ENCODE peak calls at places on chromosome 19, in ten cellular contexts. I is breast epithelium; G is colonic mucosa; C is HepG2; M is fibroblast of lung; L is testis; H is effector memory CD4-positive, alpha-beta T cell; B is cardiac muscle cell; P is gastrocnemius medialis; Y is stomach. E is an unnamed sample. For H3K4me1, the result is how much of the 10 kb centered on the place peaks cover.

GRCh38 chr19:48628486-48629296 is 8.5 kb downstream of the DBP start:
- DNase-seq in I (no peak), G (no peak), C (no peak), M (no peak), L (no peak), H (no peak), B (no peak), P (no peak), Y (no peak), E (no peak)

GRCh38 chr19:19513671-19514070 is 1.7 kb downstream of the TSSK6 start:
- DNase-seq in I (no peak), G (no peak), C (no peak), M (no peak), L (no peak), H (no peak), B (no peak), P (no peak), Y (no peak), E (no peak)

GRCh38 chr19:19655051-19655594 is 8.4 kb downstream of the ATP13A1 start:
- DNase-seq in I (no peak), G (no peak), C (no peak), M (no peak), L (no peak), H (no peak), B (no peak), P (no peak), Y (no peak), E (no peak)

GRCh38 chr19:30227661-30228112 is 144.5 kb upstream of the ZNF536 start:
- DNase-seq in I (peak), G (peak), C (peak), M (peak), L (peak), H (no peak), B (peak), P (no peak), Y (peak), E (no peak)

GRCh38 chr19:17656970-17657369 is 31.2 kb downstream of the UNC13A start:
- DNase-seq in I (no peak), G (no peak), C (no peak), M (no peak), L (no peak), H (no peak), B (no peak), P (no peak), Y (no peak), E (no peak)

GRCh38 chr19:57888494-57889231 is at the start of gene ZNF814:
- DNase-seq in I (peak), G (peak), C (no peak), M (peak), L (peak), H (peak), B (peak), P (peak), Y (peak), E (peak)

GRCh38 chr19:11797491-11797890 is 832 bp upstream of the ZNF491 start:
- DNase-seq in I (peak), G (peak), C (peak), M (peak), L (peak), H (peak), B (peak), P (peak), Y (peak), E (peak)

GRCh38 chr19:19049406-19049805 is 14.4 kb upstream of the SLC25A42 start:
- DNase-seq in I (no peak), G (no peak), C (no peak), M (no peak), L (no peak), H (no peak), B (no peak), P (no peak), Y (no peak), E (no peak)

GRCh38 chr19:920051-920857 is 3.1 kb downstream of the KISS1R start:
- DNase-seq in I (no peak), G (no peak), C (no peak), M (no peak), L (no peak), H (peak), B (peak), P (no peak), Y (no peak), E (no peak)

GRCh38 chr19:58228584-58229254 is at the start of gene ZNF544:
- DNase-seq in I (peak), G (peak), C (peak), M (peak), L (peak), H (peak), B (peak), P (peak), Y (peak), E (peak)

GRCh38 chr19:18733196-18733647 is 49.7 kb downstream of the CRTC1 start:
- DNase-seq in I (no peak), G (no peak), C (peak), M (peak), L (peak), H (no peak), B (peak), P (no peak), Y (peak), E (no peak)

GRCh38 chr19:40305403-40305802 is 20.3 kb upstream of the AKT2 start:
- DNase-seq in I (peak), G (peak), C (peak), M (peak), L (peak), H (peak), B (peak), P (peak), Y (peak), E (no peak)

GRCh38 chr19:39325778-39326680 is 5.4 kb upstream of the LRFN1 start:
- DNase-seq in I (no peak), G (no peak), C (peak), M (no peak), L (peak), H (no peak), B (no peak), P (no peak), Y (no peak), E (no peak)

GRCh38 chr19:23071087-23071511 is 45.7 kb upstream of the ZNF730 start:
- DNase-seq in I (no peak), G (peak), C (no peak), M (peak), L (peak), H (no peak), B (peak), P (no peak), Y (no peak), E (no peak)

GRCh38 chr19:400976-401835 is 7.7 kb downstream of the C2CD4C start:
- DNase-seq in I (peak), G (no peak), C (no peak), M (no peak), L (no peak), H (no peak), B (no peak), P (no peak), Y (no peak), E (no peak)

GRCh38 chr19:11856568-11857264 is 8.2 kb downstream of the ZNF439 start:
- DNase-seq in I (no peak), G (peak), C (no peak), M (no peak), L (no peak), H (no peak), B (no peak), P (no peak), Y (no peak), E (no peak)

GRCh38 chr19:34480491-34480890 is 1.1 kb upstream of the WTIP start:
- DNase-seq in I (no peak), G (no peak), C (no peak), M (no peak), L (no peak), H (no peak), B (no peak), P (peak), Y (no peak), E (no peak)

GRCh38 chr19:19591133-19591825 is 27.2 kb downstream of the PBX4 start:
- DNase-seq in I (no peak), G (no peak), C (peak), M (peak), L (no peak), H (peak), B (peak), P (peak), Y (peak), E (no peak)

GRCh38 chr19:40274585-40275544 is 10.3 kb downstream of the AKT2 start:
- DNase-seq in I (no peak), G (no peak), C (no peak), M (no peak), L (no peak), H (no peak), B (no peak), P (peak), Y (no peak), E (no peak)

GRCh38 chr19:57552432-57552831 is 7.2 kb downstream of the ZNF550 start:
- DNase-seq in I (no peak), G (no peak), C (no peak), M (no peak), L (no peak), H (no peak), B (no peak), P (no peak), Y (no peak), E (no peak)

GRCh38 chr19:876089-876488 is 16.6 kb downstream of the CFD start:
- DNase-seq in I (no peak), G (no peak), C (no peak), M (no peak), L (no peak), H (no peak), B (no peak), P (no peak), Y (no peak), E (no peak)

GRCh38 chr19:17721821-17722220 is 2.5 kb downstream of the MAP1S start:
- DNase-seq in I (no peak), G (no peak), C (no peak), M (no peak), L (no peak), H (no peak), B (no peak), P (peak), Y (no peak), E (no peak)

GRCh38 chr19:47776568-47776967 is 1.9 kb upstream of the SELENOW start:
- DNase-seq in I (no peak), G (peak), C (peak), M (peak), L (no peak), H (no peak), B (no peak), P (no peak), Y (no peak), E (no peak)

GRCh38 chr19:58067240-58067912 is 8.3 kb downstream of the ZNF135 start:
- DNase-seq in I (no peak), G (no peak), C (no peak), M (peak), L (no peak), H (no peak), B (no peak), P (no peak), Y (no peak), E (no peak)

GRCh38 chr19:1250374-1251232 is 2.2 kb downstream of the MIDN start:
- DNase-seq in I (no peak), G (peak), C (peak), M (peak), L (peak), H (peak), B (peak), P (peak), Y (no peak), E (no peak)

GRCh38 chr19:17330546-17331253 is 4.0 kb downstream of the ANO8 start:
- DNase-seq in I (no peak), G (no peak), C (no peak), M (no peak), L (no peak), H (no peak), B (no peak), P (no peak), Y (no peak), E (no peak)

GRCh38 chr19:53844849-53845246 is 20.7 kb upstream of the NLRP12 start:
- DNase-seq in I (no peak), G (no peak), C (no peak), M (no peak), L (no peak), H (no peak), B (no peak), P (no peak), Y (no peak), E (no peak)

GRCh38 chr19:788821-789472 is 8.3 kb upstream of the PTBP1 start:
- DNase-seq in I (no peak), G (no peak), C (peak), M (no peak), L (no peak), H (no peak), B (no peak), P (no peak), Y (no peak), E (no peak)

GRCh38 chr19:35644987-35645679 is 3.0 kb upstream of the COX6B1 start:
- DNase-seq in I (peak), G (peak), C (peak), M (peak), L (peak), H (peak), B (peak), P (peak), Y (peak), E (peak)

GRCh38 chr19:23802290-23802689 is 43.6 kb upstream of the ZNF681 start:
- DNase-seq in I (no peak), G (no peak), C (no peak), M (no peak), L (no peak), H (no peak), B (no peak), P (no peak), Y (no peak), E (no peak)

GRCh38 chr19:50409347-50409746 is 9.4 kb upstream of the SPIB start:
- DNase-seq in I (no peak), G (no peak), C (no peak), M (no peak), L (no peak), H (no peak), B (no peak), P (no peak), Y (no peak), E (no peak)

GRCh38 chr19:57389730-57390598 is at the start of gene ZNF548:
- DNase-seq in I (peak), G (peak), C (peak), M (peak), L (peak), H (peak), B (peak), P (peak), Y (peak), E (peak)

GRCh38 chr19:45500918-45501729 is 2.9 kb downstream of the PPM1N start:
- DNase-seq in I (no peak), G (no peak), C (no peak), M (no peak), L (no peak), H (no peak), B (no peak), P (no peak), Y (no peak), E (no peak)
- H3K4me1 ChIP-seq in I (under half), G (under half), C (half or more), M (under half), L (under half), H (under half), B (under half), P (under half), Y (under half), E (under half)

GRCh38 chr19:31350693-31351211 is 1.5 kb upstream of the TSHZ3 start:
- DNase-seq in I (no peak), G (no peak), C (no peak), M (peak), L (peak), H (no peak), B (peak), P (no peak), Y (peak), E (no peak)
- H3K4me1 ChIP-seq in I (under half), G (under half), C (under half), M (under half), L (under half), H (under half), B (under half), P (under half), Y (half or more), E (under half)

GRCh38 chr19:15297416-15298224 is 34.7 kb downstream of the BRD4 start:
- DNase-seq in I (no peak), G (peak), C (peak), M (peak), L (no peak), H (no peak), B (peak), P (no peak), Y (no peak), E (no peak)

GRCh38 chr19:15298847-15299567 is 33.3 kb downstream of the BRD4 start:
- DNase-seq in I (no peak), G (no peak), C (no peak), M (no peak), L (no peak), H (no peak), B (no peak), P (no peak), Y (no peak), E (no peak)

GRCh38 chr19:15296353-15296752 is 36.0 kb downstream of the BRD4 start:
- DNase-seq in I (no peak), G (no peak), C (no peak), M (no peak), L (no peak), H (no peak), B (no peak), P (no peak), Y (no peak), E (no peak)

GRCh38 chr19:15294591-15294990 is 37.7 kb downstream of the BRD4 start:
- DNase-seq in I (no peak), G (no peak), C (no peak), M (no peak), L (peak), H (no peak), B (no peak), P (no peak), Y (no peak), E (no peak)

DNA sequence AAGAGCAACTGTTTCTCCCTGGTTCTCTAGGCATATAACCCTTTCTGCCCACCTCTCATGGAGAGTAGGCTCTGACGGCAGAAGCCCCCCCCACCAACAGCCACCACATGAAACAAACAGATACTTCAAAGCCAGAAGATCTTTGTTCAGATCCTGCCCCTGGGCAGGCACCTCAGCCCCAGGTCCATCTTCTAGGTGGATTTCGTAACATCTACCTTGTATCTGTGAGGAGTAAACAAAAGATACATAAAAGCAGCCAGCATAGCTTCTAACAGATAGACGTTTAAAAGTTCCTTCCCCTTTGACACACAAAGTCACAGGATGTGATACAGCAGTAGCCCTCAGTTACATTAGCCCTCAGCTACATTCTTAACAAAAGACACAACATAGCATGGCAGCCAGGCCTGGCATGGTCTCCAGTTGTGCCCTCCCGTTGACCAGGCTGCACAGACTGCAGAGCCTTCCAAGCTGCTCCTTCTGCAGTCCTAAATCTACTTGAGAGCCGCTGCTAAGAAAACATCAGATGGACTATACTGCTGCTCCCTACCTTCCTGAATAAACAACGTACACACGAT is 35.4 kb downstream of the BRD4 start:
- DNase-seq in I (no peak), G (no peak), C (peak), M (no peak), L (no peak), H (no peak), B (no peak), P (no peak), Y (no peak), E (no peak)
- H3K4me1 ChIP-seq in I (half or more), G (under half), C (half or more), M (half or more), L (half or more), H (half or more), B (half or more), P (half or more), Y (half or more), E (half or more)

GRCh38 chr19:10554760-10555612 is 10.8 kb downstream of the KRI1 start:
- DNase-seq in I (no peak), G (no peak), C (no peak), M (no peak), L (no peak), H (no peak), B (no peak), P (no peak), Y (no peak), E (no peak)
- H3K4me1 ChIP-seq in I (under half), G (under half), C (under half), M (under half), L (under half), H (under half), B (under half), P (under half), Y (under half), E (under half)

GRCh38 chr19:4060621-4061177 is 6.0 kb downstream of the ZBTB7A start:
- DNase-seq in I (no peak), G (peak), C (no peak), M (no peak), L (no peak), H (no peak), B (no peak), P (no peak), Y (no peak), E (no peak)

GRCh38 chr19:4059931-4060620 is 6.6 kb downstream of the ZBTB7A start:
- DNase-seq in I (no peak), G (peak), C (no peak), M (no peak), L (peak), H (peak), B (peak), P (peak), Y (peak), E (no peak)

GRCh38 chr19:4061683-4062575 is 4.8 kb downstream of the ZBTB7A start:
- DNase-seq in I (peak), G (peak), C (no peak), M (no peak), L (no peak), H (no peak), B (no peak), P (peak), Y (peak), E (no peak)

GRCh38 chr19:4062576-4063368 is 3.9 kb downstream of the ZBTB7A start:
- DNase-seq in I (no peak), G (peak), C (no peak), M (no peak), L (no peak), H (no peak), B (no peak), P (no peak), Y (no peak), E (no peak)

GRCh38 chr19:4061178-4061682 is 5.5 kb downstream of the ZBTB7A start:
- DNase-seq in I (peak), G (peak), C (peak), M (no peak), L (peak), H (no peak), B (peak), P (peak), Y (peak), E (peak)
- H3K4me1 ChIP-seq in I (under half), G (half or more), C (half or more), M (half or more), L (half or more), H (half or more), B (under half), P (half or more), Y (half or more), E (half or more)

GRCh38 chr19:41864374-41864773 is 4.3 kb downstream of the RPS19 start:
- DNase-seq in I (no peak), G (no peak), C (no peak), M (no peak), L (no peak), H (no peak), B (no peak), P (no peak), Y (no peak), E (no peak)

GRCh38 chr19:41861846-41862245 is 1.8 kb downstream of the RPS19 start:
- DNase-seq in I (no peak), G (no peak), C (no peak), M (no peak), L (no peak), H (no peak), B (no peak), P (no peak), Y (no peak), E (no peak)

GRCh38 chr19:41861098-41861768 is 1.2 kb downstream of the RPS19 start:
- DNase-seq in I (no peak), G (no peak), C (no peak), M (no peak), L (no peak), H (no peak), B (no peak), P (no peak), Y (no peak), E (no peak)

GRCh38 chr19:41863209-41863931 is 3.3 kb downstream of the RPS19 start:
- DNase-seq in I (no peak), G (no peak), C (no peak), M (no peak), L (no peak), H (no peak), B (no peak), P (no peak), Y (no peak), E (no peak)

GRCh38 chr19:41862445-41862986 is 2.5 kb downstream of the RPS19 start:
- DNase-seq in I (no peak), G (no peak), C (no peak), M (no peak), L (no peak), H (no peak), B (no peak), P (no peak), Y (no peak), E (no peak)
- H3K4me1 ChIP-seq in I (under half), G (under half), C (half or more), M (under half), L (under half), H (under half), B (under half), P (under half), Y (half or more), E (under half)

DNA sequence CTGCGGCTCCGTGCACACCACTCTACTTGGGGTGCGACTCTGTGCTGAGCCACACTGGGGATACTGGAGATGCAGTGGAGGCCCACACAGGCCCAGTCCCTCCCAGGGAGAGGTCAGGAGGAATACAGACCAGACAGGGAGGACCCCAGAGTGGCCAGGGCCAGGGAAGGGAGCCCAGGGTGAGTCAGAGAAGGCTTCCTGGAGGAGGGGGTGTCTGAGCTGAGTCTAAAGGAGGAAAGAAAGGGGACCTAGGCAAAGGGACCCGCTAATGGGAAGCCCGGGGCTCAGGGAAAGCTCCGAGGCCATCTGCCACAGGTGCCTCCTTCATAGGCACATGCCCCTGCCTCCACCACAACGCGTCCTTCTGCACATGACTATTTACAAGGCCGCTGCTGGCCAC is 13.3 kb upstream of the PRKD2 start:
- DNase-seq in I (no peak), G (no peak), C (no peak), M (no peak), L (no peak), H (no peak), B (no peak), P (no peak), Y (no peak), E (no peak)
- H3K4me1 ChIP-seq in I (under half), G (under half), C (under half), M (under half), L (under half), H (under half), B (under half), P (under half), Y (under half), E (under half)

GRCh38 chr19:13016245-13016627 is 21.0 kb downstream of the NFIX start:
- DNase-seq in I (no peak), G (no peak), C (no peak), M (no peak), L (no peak), H (no peak), B (no peak), P (no peak), Y (no peak), E (no peak)
- H3K4me1 ChIP-seq in I (under half), G (under half), C (under half), M (under half), L (half or more), H (under half), B (under half), P (half or more), Y (half or more), E (half or more)